ENCODE peak calls at places on chromosomes 12 and 14, in four cellular contexts. One of them, this sample, is unnamed.

GRCh38 chr12:120879102-120879501 is 25.1 kb downstream of the SPPL3 start:
- DNase-seq in upper lobe of left lung: no peak
- DNase-seq in stomach: no peak
- DNase-seq in transverse colon: no peak
- DNase-seq in this sample: no peak

GRCh38 chr12:26153421-26154154 is 28.8 kb upstream of the BHLHE41 start:
- DNase-seq in upper lobe of left lung: no peak
- DNase-seq in stomach: no peak
- DNase-seq in transverse colon: no peak
- DNase-seq in this sample: no peak

GRCh38 chr12:29581641-29582040 is 84.2 kb upstream of the OVCH1 start:
- DNase-seq in upper lobe of left lung: no peak
- DNase-seq in stomach: no peak
- DNase-seq in transverse colon: no peak
- DNase-seq in this sample: no peak

GRCh38 chr14:74019743-74020142 is 594 bp downstream of the BBOF1 start:
- DNase-seq in upper lobe of left lung: peak; percentile 23
- DNase-seq in stomach: no peak
- DNase-seq in transverse colon: no peak
- DNase-seq in this sample: no peak

GRCh38 chr12:129486931-129487330 is 416.9 kb downstream of the TMEM132D start:
- DNase-seq in upper lobe of left lung: no peak
- DNase-seq in stomach: no peak
- DNase-seq in transverse colon: no peak
- DNase-seq in this sample: no peak

GRCh38 chr12:85058339-85058738 is 22.2 kb downstream of the LRRIQ1 start:
- DNase-seq in upper lobe of left lung: no peak
- DNase-seq in stomach: no peak
- DNase-seq in transverse colon: no peak
- DNase-seq in this sample: no peak

GRCh38 chr14:97331526-97331925 is 534.3 kb downstream of the VRK1 start:
- DNase-seq in upper lobe of left lung: no peak
- DNase-seq in stomach: no peak
- DNase-seq in transverse colon: no peak
- DNase-seq in this sample: no peak

GRCh38 chr14:100417466-100417865 is 94.3 kb downstream of the SLC25A47 start:
- DNase-seq in upper lobe of left lung: no peak
- DNase-seq in stomach: peak; percentile 57
- DNase-seq in transverse colon: peak; percentile 84
- DNase-seq in this sample: no peak

GRCh38 chr12:123369209-123369608 is 4.6 kb upstream of the SBNO1 start:
- DNase-seq in upper lobe of left lung: no peak
- DNase-seq in stomach: no peak
- DNase-seq in transverse colon: no peak
- DNase-seq in this sample: no peak

GRCh38 chr12:48021485-48022179 is 17.4 kb upstream of the COL2A1 start:
- DNase-seq in upper lobe of left lung: peak; percentile 30
- DNase-seq in stomach: peak; percentile 55
- DNase-seq in transverse colon: peak; percentile 55
- DNase-seq in this sample: no peak

GRCh38 chr14:100733152-100733850 is 6.6 kb downstream of the DLK1 start:
- DNase-seq in upper lobe of left lung: no peak
- DNase-seq in stomach: no peak
- DNase-seq in transverse colon: no peak
- DNase-seq in this sample: no peak

GRCh38 chr14:74207943-74208342 is 31.3 kb upstream of the VSX2 start:
- DNase-seq in upper lobe of left lung: no peak
- DNase-seq in stomach: no peak
- DNase-seq in transverse colon: no peak
- DNase-seq in this sample: no peak

GRCh38 chr12:56546680-56547079 is 25.1 kb downstream of the RBMS2 start:
- DNase-seq in upper lobe of left lung: no peak
- DNase-seq in stomach: no peak
- DNase-seq in transverse colon: no peak
- DNase-seq in this sample: no peak

GRCh38 chr12:90936230-90937005 is 18.6 kb downstream of the CCER1 start:
- DNase-seq in upper lobe of left lung: no peak
- DNase-seq in stomach: no peak
- DNase-seq in transverse colon: no peak
- DNase-seq in this sample: no peak

GRCh38 chr14:69665596-69665995 is 54.2 kb downstream of the SUSD6 start:
- DNase-seq in upper lobe of left lung: no peak
- DNase-seq in stomach: no peak
- DNase-seq in transverse colon: no peak
- DNase-seq in this sample: no peak

GRCh38 chr14:36655963-36656768 is 5.5 kb upstream of the PAX9 start:
- DNase-seq in upper lobe of left lung: no peak
- DNase-seq in stomach: no peak
- DNase-seq in transverse colon: peak; percentile 32
- DNase-seq in this sample: no peak

GRCh38 chr14:36658091-36659009 is 3.3 kb upstream of the PAX9 start:
- DNase-seq in upper lobe of left lung: no peak
- DNase-seq in stomach: no peak
- DNase-seq in transverse colon: no peak
- DNase-seq in this sample: no peak

GRCh38 chr14:36659010-36659821 is 2.4 kb upstream of the PAX9 start:
- DNase-seq in upper lobe of left lung: no peak
- DNase-seq in stomach: no peak
- DNase-seq in transverse colon: no peak
- DNase-seq in this sample: no peak

GRCh38 chr14:36656769-36657408 is 4.8 kb upstream of the PAX9 start:
- DNase-seq in upper lobe of left lung: no peak
- DNase-seq in stomach: no peak
- DNase-seq in transverse colon: no peak
- DNase-seq in this sample: no peak

GRCh38 chr14:36657409-36658090 is 4.1 kb upstream of the PAX9 start:
- DNase-seq in upper lobe of left lung: no peak
- DNase-seq in stomach: no peak
- DNase-seq in transverse colon: no peak
- DNase-seq in this sample: peak; percentile 65
- TF ChIP-seq POLR2A in upper lobe of left lung: no peak
- TF ChIP-seq POLR2A in stomach: no peak
- TF ChIP-seq POLR2A in transverse colon: no peak
- TF ChIP-seq POLR2A in this sample: no peak

GRCh38 chr14:92993302-92993701 is 70.4 kb downstream of the CHGA start:
- DNase-seq in upper lobe of left lung: peak; percentile 86
- DNase-seq in stomach: no peak
- DNase-seq in transverse colon: no peak
- DNase-seq in this sample: no peak

GRCh38 chr14:92988786-92989755 is 66.1 kb downstream of the CHGA start:
- DNase-seq in upper lobe of left lung: no peak
- DNase-seq in stomach: no peak
- DNase-seq in transverse colon: no peak
- DNase-seq in this sample: no peak

GRCh38 chr14:92991536-92991935 is 68.6 kb downstream of the CHGA start:
- DNase-seq in upper lobe of left lung: no peak
- DNase-seq in stomach: no peak
- DNase-seq in transverse colon: no peak
- DNase-seq in this sample: no peak

GRCh38 chr14:92987713-92988510 is 65.0 kb downstream of the CHGA start:
- DNase-seq in upper lobe of left lung: no peak
- DNase-seq in stomach: no peak
- DNase-seq in transverse colon: no peak
- DNase-seq in this sample: no peak

DNA sequence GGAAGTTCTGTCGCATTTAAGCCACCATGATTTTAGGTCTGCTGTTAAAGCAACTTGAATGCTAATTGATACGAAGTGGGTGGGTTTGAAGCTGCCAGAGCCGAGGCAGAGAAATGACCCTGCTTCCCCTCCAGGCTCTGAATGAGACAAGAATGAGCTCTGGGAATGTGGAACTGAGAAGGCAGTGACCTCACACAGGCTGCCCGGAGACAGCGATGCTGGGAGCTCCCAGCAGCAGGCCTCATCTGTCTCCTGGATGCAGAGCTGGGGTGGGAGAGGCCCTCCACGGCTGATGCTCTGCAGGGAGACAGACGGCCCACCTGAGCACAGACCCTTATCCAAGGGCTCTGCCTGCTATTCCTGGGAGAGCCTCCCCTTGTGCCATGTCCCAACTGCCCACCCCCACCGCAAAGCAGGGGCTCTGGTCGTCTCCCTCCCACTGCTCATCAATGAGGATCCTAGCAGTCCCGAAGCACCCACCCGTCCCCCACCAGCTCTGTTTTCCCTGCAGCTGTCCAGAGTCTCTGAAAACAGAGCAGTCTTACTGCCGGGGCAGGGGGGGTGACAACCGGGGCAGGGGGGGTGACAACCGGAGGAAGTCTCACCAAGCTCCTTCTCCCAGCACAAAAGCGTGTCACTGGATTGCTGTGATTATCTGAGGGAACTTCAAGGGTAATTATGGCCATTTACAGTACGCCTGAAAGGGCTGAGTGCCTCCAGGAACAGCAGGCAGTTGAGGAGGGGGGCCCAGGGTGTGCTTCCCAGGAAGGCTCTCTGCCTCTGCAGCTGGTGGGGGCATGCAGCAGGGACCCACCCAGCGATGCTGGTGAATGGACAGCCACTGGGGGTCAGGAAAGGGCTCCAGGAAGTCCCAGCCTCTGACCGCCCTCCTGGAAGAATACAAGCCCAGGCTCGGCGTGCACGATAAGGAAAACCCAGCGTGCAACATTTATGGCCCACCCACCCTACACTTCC is 67.8 kb downstream of the CHGA start:
- DNase-seq in upper lobe of left lung: no peak
- DNase-seq in stomach: no peak
- DNase-seq in transverse colon: no peak
- DNase-seq in this sample: no peak
- H3K27ac ChIP-seq in upper lobe of left lung: no peak overlapping the region
- H3K27ac ChIP-seq in stomach: no peak overlapping the region
- H3K27ac ChIP-seq in transverse colon: no peak overlapping the region
- H3K27ac ChIP-seq in this sample: no peak overlapping the region

DNA sequence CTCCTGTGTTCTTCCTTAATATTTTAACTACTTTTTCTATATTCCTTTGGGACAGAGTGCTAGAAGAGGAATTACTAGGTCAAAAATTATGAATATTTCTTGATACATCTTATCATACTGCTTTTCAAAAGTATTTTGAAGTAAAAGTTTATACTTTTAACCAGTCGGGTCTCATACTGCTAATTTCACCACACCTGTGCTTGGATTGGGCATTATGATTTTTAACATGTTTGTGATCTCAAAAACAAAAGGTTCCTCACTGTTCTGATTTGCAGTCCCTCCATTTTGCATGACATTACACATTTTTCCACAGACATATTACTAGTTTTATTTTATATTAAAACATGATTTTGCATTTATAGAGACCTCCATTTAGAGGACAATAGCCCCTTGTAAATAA is 32.9 kb downstream of the MRPL42 start:
- DNase-seq in upper lobe of left lung: no peak
- DNase-seq in stomach: no peak
- DNase-seq in transverse colon: no peak
- DNase-seq in this sample: no peak
- TF ChIP-seq POLR2AphosphoS5 in upper lobe of left lung: no peak
- TF ChIP-seq POLR2AphosphoS5 in stomach: no peak
- TF ChIP-seq POLR2AphosphoS5 in transverse colon: no peak
- TF ChIP-seq POLR2AphosphoS5 in this sample: no peak

GRCh38 chr12:50111693-50112455 is at the start of gene COX14:
- DNase-seq in upper lobe of left lung: peak; percentile 99
- DNase-seq in stomach: peak; percentile 99
- DNase-seq in transverse colon: peak; percentile 99
- DNase-seq in this sample: peak; percentile 99
- TF ChIP-seq POLR2A in upper lobe of left lung: peak; percentile 98
- TF ChIP-seq POLR2A in stomach: no peak
- TF ChIP-seq POLR2A in transverse colon: peak; percentile 98
- TF ChIP-seq POLR2A in this sample: peak; percentile 96

GRCh38 chr12:12839003-12839395 is 25.9 kb downstream of the DDX47 start:
- DNase-seq in upper lobe of left lung: no peak
- DNase-seq in stomach: no peak
- DNase-seq in transverse colon: no peak
- DNase-seq in this sample: no peak

GRCh38 chr12:12835378-12836145 is 22.4 kb downstream of the DDX47 start:
- DNase-seq in upper lobe of left lung: peak; percentile 67
- DNase-seq in stomach: no peak
- DNase-seq in transverse colon: no peak
- DNase-seq in this sample: no peak

GRCh38 chr12:12839886-12840285 is 26.7 kb downstream of the DDX47 start:
- DNase-seq in upper lobe of left lung: peak; percentile 74
- DNase-seq in stomach: peak; percentile 47
- DNase-seq in transverse colon: peak; percentile 87
- DNase-seq in this sample: no peak

GRCh38 chr12:12836571-12836970 is 23.4 kb downstream of the DDX47 start:
- DNase-seq in upper lobe of left lung: no peak
- DNase-seq in stomach: no peak
- DNase-seq in transverse colon: no peak
- DNase-seq in this sample: no peak

DNA sequence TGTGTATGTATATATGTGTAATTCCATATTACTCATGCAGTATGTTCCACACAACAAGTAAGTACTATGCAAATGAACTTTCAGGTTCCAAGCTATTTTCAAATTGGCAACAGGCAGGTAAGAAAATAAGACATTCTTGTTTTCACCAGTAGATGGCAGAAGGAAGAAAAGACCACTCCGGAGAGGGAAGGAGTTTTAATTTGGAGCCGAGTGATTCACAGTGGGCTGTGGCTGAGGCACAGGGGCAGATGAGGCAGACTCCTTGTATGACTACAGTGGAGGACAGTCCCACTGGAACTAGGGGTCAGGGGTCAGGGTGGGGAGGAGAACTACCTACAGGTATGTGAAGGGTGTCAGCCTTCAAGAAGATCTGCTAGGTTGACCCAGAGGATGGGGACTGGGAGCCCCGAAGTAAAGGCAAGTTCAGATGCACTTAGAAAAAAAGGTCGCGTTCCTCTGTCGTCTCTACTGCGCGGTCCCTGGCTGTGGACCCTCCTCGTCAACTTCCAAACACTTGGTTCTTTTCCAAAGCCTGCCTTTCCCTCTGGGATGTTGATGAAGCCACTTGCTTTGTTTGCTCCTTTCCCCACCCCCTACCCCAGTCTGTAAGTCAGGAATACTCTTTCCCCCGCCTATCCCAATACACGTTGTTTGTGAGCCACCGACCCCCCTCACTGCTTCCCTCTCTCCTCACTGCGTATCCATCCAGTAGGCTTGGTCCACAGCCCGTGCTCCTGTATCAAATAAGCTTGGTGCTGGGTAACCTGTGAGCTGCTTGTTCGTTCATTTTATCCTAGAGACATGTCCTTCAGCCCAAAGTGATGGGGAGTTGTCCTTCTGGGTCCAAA is 24.1 kb downstream of the DDX47 start:
- DNase-seq in upper lobe of left lung: peak; percentile 29
- DNase-seq in stomach: peak; percentile 36
- DNase-seq in transverse colon: peak; percentile 72
- DNase-seq in this sample: no peak
- H3K27ac ChIP-seq in upper lobe of left lung: peak overlapping the region; percentile 23
- H3K27ac ChIP-seq in stomach: peak overlapping the region; percentile 67
- H3K27ac ChIP-seq in transverse colon: no peak overlapping the region
- H3K27ac ChIP-seq in this sample: no peak overlapping the region

This sample was measured in suprapubic skin.